ENCODE peak calls at places on chromosomes 6 and 20, in five cellular contexts. J, B, A, V and M are unnamed samples.

GRCh38 chr6:157964139-157964538 is 17.5 kb upstream of the SYNJ2 start:
- DNase-seq in J (no peak), B (no peak), A (peak), V (no peak), M (no peak)

GRCh38 chr6:34305982-34306702 is 57.3 kb upstream of the SMIM29 start:
- DNase-seq in J (no peak), B (no peak), A (no peak), V (no peak), M (no peak)

GRCh38 chr20:10877345-10877744 is 203.5 kb upstream of the JAG1 start:
- DNase-seq in J (no peak), B (peak), A (no peak), V (no peak), M (no peak)

GRCh38 chr6:83055366-83055964 is 10.2 kb downstream of the UBE3D start:
- DNase-seq in J (peak), B (no peak), A (peak), V (no peak), M (peak)

GRCh38 chr6:29892696-29893095 is 49.6 kb upstream of the HLA-A start:
- DNase-seq in J (no peak), B (no peak), A (no peak), V (no peak), M (no peak)

GRCh38 chr20:2143594-2143993 is 42.0 kb downstream of the STK35 start:
- DNase-seq in J (no peak), B (no peak), A (no peak), V (no peak), M (no peak)

GRCh38 chr20:11738852-11739251 is 178.8 kb upstream of the BTBD3 start:
- DNase-seq in J (no peak), B (no peak), A (no peak), V (no peak), M (no peak)

GRCh38 chr6:143151381-143151780 is 90.7 kb downstream of the AIG1 start:
- DNase-seq in J (no peak), B (no peak), A (no peak), V (no peak), M (no peak)

GRCh38 chr6:81950877-81951276 is 198.4 kb upstream of the TENT5A start:
- DNase-seq in J (no peak), B (no peak), A (peak), V (no peak), M (no peak)

GRCh38 chr6:41697902-41698349 is 37.5 kb downstream of the TFEB start:
- DNase-seq in J (no peak), B (no peak), A (peak), V (no peak), M (no peak)

GRCh38 chr20:20547221-20547875 is 165.1 kb downstream of the RALGAPA2 start:
- DNase-seq in J (no peak), B (no peak), A (peak), V (no peak), M (no peak)

GRCh38 chr6:117548797-117549301 is 53.5 kb downstream of the GOPC start:
- DNase-seq in J (no peak), B (no peak), A (peak), V (no peak), M (no peak)